ENCODE peak calls at places on chromosomes 5 and 9, in eight cellular contexts. C, N, E, B, Y, W, V and Q are unnamed samples.

GRCh38 chr5:107478068-107478641 is 192.6 kb downstream of the EFNA5 start:
- DNase-seq in V (no peak), C (no peak), Y (no peak), B (no peak), E (no peak), W (no peak), N (no peak), Q (no peak)

GRCh38 chr9:94949330-94949729 is 222.8 kb downstream of the AOPEP start:
- DNase-seq in E (no peak), W (no peak), C (no peak), V (no peak), N (no peak), B (no peak), Y (no peak), Q (no peak)

GRCh38 chr9:87711857-87712800 is 13.8 kb upstream of the CTSL start:
- DNase-seq in B (no peak), W (peak; percentile 33), V (peak; percentile 97), Y (peak; percentile 61), N (no peak), E (peak; percentile 65), C (peak; percentile 76), Q (peak; percentile 83)

GRCh38 chr9:83432104-83432627 is 106.0 kb downstream of the FRMD3 start:
- DNase-seq in B (no peak), V (no peak), E (no peak), Y (peak; percentile 81), W (peak; percentile 69), N (no peak), C (peak; percentile 67), Q (no peak)

GRCh38 chr5:94793113-94793815 is 174.8 kb downstream of the SLF1 start:
- DNase-seq in Y (peak; percentile 92), E (no peak), V (peak; percentile 85), C (peak; percentile 98), N (no peak), B (no peak), W (no peak), Q (peak; percentile 33)

GRCh38 chr9:124110307-124110915 is 98.8 kb downstream of the LHX2 start:
- DNase-seq in B (no peak), N (no peak), W (peak; percentile 88), V (peak; percentile 65), E (peak; percentile 86), Y (peak; percentile 58), C (peak; percentile 58), Q (no peak)

GRCh38 chr5:109589983-109590382 is 99.7 kb upstream of the MAN2A1 start:
- DNase-seq in V (no peak), N (no peak), B (no peak), E (no peak), C (no peak), Y (peak; percentile 10), W (peak; percentile 16), Q (no peak)

GRCh38 chr5:122097391-122097790 is 19.3 kb upstream of the LOX start:
- DNase-seq in C (no peak), W (no peak), N (no peak), Y (no peak), E (no peak), B (no peak), V (no peak), Q (no peak)